ENCODE peak calls at places on chromosome 12, in nine cellular contexts. L is non-pigmented ciliary epithelial cell; A is GM18507; Z is HFFc6; R is stimulated activated CD4-positive, alpha-beta T cell treated with anti-CD3 and anti-CD28 coated beads, TNF-alpha, amount 100 ng/mL, for 4 hours; C is activated T-cell treated with anti-CD3 and anti-CD28 coated beads, Interleukin-2, amount 50 U/mL, for 4 hours; G is psoas muscle; E is left colon; Y is fibroblast of mammary gland. S is an unnamed sample.

GRCh38 chr12:12214635-12215131 is 52.2 kb downstream of the LRP6 start:
- DNase-seq in Y (peak), R (no peak), E (no peak), Z (peak), C (no peak), G (no peak), L (peak), A (no peak), S (no peak)

GRCh38 chr12:68559246-68559645 is 51.5 kb upstream of the RAP1B start:
- DNase-seq in G (no peak), L (no peak), R (no peak), C (no peak), Y (peak), A (no peak), E (no peak), Z (no peak), S (no peak)

GRCh38 chr12:56282030-56282429 is 15.3 kb downstream of the COQ10A start:
- DNase-seq in R (no peak), Y (no peak), L (no peak), E (no peak), G (no peak), C (no peak), Z (no peak), A (no peak), S (no peak)

GRCh38 chr12:18345021-18345735 is 83.9 kb downstream of the PIK3C2G start:
- DNase-seq in A (no peak), E (no peak), Y (peak), C (no peak), R (no peak), G (no peak), L (no peak), Z (no peak), S (no peak)

GRCh38 chr12:27359578-27360340 is 27.1 kb downstream of the BMAL2 start:
- DNase-seq in L (no peak), Y (no peak), A (no peak), E (peak), G (no peak), Z (peak), C (no peak), R (no peak), S (no peak)

GRCh38 chr12:106192659-106193403 is 54.1 kb upstream of the NUAK1 start:
- DNase-seq in E (no peak), L (no peak), Z (no peak), A (no peak), G (no peak), C (no peak), Y (peak), R (no peak), S (no peak)

GRCh38 chr12:86379337-86379736 is 123.1 kb upstream of the MGAT4C start:
- DNase-seq in G (no peak), E (no peak), R (no peak), Y (no peak), Z (no peak), A (no peak), L (no peak), C (no peak), S (no peak)

GRCh38 chr12:107223816-107224215 is 130.5 kb upstream of the CRY1 start:
- DNase-seq in L (no peak), E (no peak), Y (peak), A (no peak), Z (no peak), C (no peak), G (no peak), R (no peak), S (no peak)

GRCh38 chr12:76085159-76085868 is 829 bp upstream of the NAP1L1 start:
- DNase-seq in Z (peak), G (no peak), R (peak), C (peak), Y (peak), L (no peak), A (no peak), E (no peak), S (no peak)

GRCh38 chr12:127389923-127390322 is 877.0 kb upstream of the TMEM132C start:
- DNase-seq in C (no peak), R (no peak), Z (peak), L (peak), E (no peak), G (no peak), A (no peak), Y (peak), S (no peak)

GRCh38 chr12:69880566-69880965 is 55.5 kb downstream of the MYRFL start:
- DNase-seq in Y (peak), Z (peak), A (no peak), R (no peak), L (no peak), G (no peak), E (no peak), C (no peak), S (no peak)

GRCh38 chr12:42585175-42585845 is 4.2 kb downstream of the PRICKLE1 start:
- DNase-seq in A (no peak), C (no peak), E (no peak), G (no peak), L (no peak), Z (no peak), R (no peak), Y (no peak), S (no peak)

GRCh38 chr12:34297126-34297789 is 275.0 kb downstream of the ALG10 start:
- DNase-seq in G (peak), L (no peak), R (no peak), C (no peak), A (no peak), Y (no peak), Z (no peak), E (no peak), S (no peak)

GRCh38 chr12:10505620-10506019 is at the start of gene EIF2S3B:
- DNase-seq in C (no peak), E (no peak), A (no peak), L (no peak), R (no peak), G (no peak), Y (no peak), Z (no peak), S (no peak)

GRCh38 chr12:40078201-40078730 is 27.6 kb downstream of the SLC2A13 start:
- DNase-seq in L (no peak), Z (no peak), Y (peak), G (no peak), C (no peak), E (no peak), A (no peak), R (no peak), S (no peak)

GRCh38 chr12:100229876-100230275 is 29.3 kb downstream of the ACTR6 start:
- DNase-seq in E (no peak), Z (no peak), A (no peak), Y (no peak), R (no peak), L (no peak), C (no peak), G (no peak), S (no peak)

GRCh38 chr12:29032431-29032830 is 116.6 kb upstream of the FAR2 start:
- DNase-seq in G (no peak), L (no peak), A (no peak), Y (peak), Z (no peak), R (no peak), C (no peak), E (no peak), S (no peak)

GRCh38 chr12:121438207-121438606 is 38.3 kb downstream of the RNF34 start:
- DNase-seq in E (no peak), R (no peak), A (no peak), Y (no peak), Z (no peak), L (no peak), G (no peak), C (no peak), S (no peak)

GRCh38 chr12:87383705-87384104 is 645.5 kb downstream of the C12orf50 start:
- DNase-seq in A (no peak), G (no peak), Y (no peak), Z (no peak), R (no peak), E (no peak), C (no peak), L (no peak), S (no peak)

GRCh38 chr12:111443586-111443985 is 37.9 kb downstream of the SH2B3 start:
- DNase-seq in G (no peak), A (no peak), C (no peak), Z (peak), E (no peak), L (no peak), Y (peak), R (no peak), S (peak)

GRCh38 chr12:53652366-53652765 is 23.5 kb downstream of the ATP5MC2 start:
- DNase-seq in Y (no peak), E (no peak), Z (no peak), G (no peak), R (no peak), C (no peak), L (no peak), A (no peak), S (no peak)

GRCh38 chr12:48197549-48197966 is 5.5 kb downstream of the OR10AD1 start:
- DNase-seq in Z (peak), C (no peak), L (no peak), A (no peak), Y (peak), E (peak), G (no peak), R (no peak), S (no peak)

GRCh38 chr12:96228566-96229248 is 34.5 kb downstream of the ELK3 start:
- DNase-seq in G (no peak), Y (no peak), Z (no peak), E (no peak), R (no peak), L (no peak), C (no peak), A (no peak), S (no peak)

GRCh38 chr12:60172266-60172665 is 576.4 kb downstream of the SLC16A7 start:
- DNase-seq in R (no peak), L (no peak), Y (peak), Z (peak), C (no peak), E (no peak), G (no peak), A (no peak), S (no peak)

GRCh38 chr12:53122961-53123468 is 19.7 kb downstream of the SOAT2 start:
- DNase-seq in G (no peak), A (no peak), E (no peak), L (no peak), Y (peak), R (no peak), Z (no peak), C (no peak), S (no peak)

GRCh38 chr12:123907726-123908476 is 64.7 kb downstream of the CCDC92 start:
- DNase-seq in Y (peak), E (no peak), Z (peak), G (no peak), L (no peak), A (no peak), R (no peak), C (no peak), S (peak)

GRCh38 chr12:46944104-46944503 is 118.3 kb upstream of the SLC38A4 start:
- DNase-seq in L (no peak), C (no peak), G (no peak), E (no peak), Y (peak), R (no peak), Z (peak), A (no peak), S (no peak)

GRCh38 chr12:56236985-56237384 is 7.1 kb downstream of the SLC39A5 start:
- DNase-seq in G (no peak), R (no peak), A (no peak), C (no peak), Y (no peak), L (no peak), Z (no peak), E (no peak), S (no peak)

GRCh38 chr12:15193927-15194326 is 27.3 kb downstream of the RERG start:
- DNase-seq in E (no peak), L (no peak), C (no peak), A (no peak), R (no peak), Y (peak), Z (no peak), G (no peak), S (no peak)

GRCh38 chr12:122946690-122947271 is 19.5 kb downstream of the ABCB9 start:
- DNase-seq in E (peak), L (peak), R (peak), Y (peak), Z (peak), A (peak), G (peak), C (peak), S (peak)

GRCh38 chr12:62647586-62647985 is 181.0 kb downstream of the MON2 start:
- DNase-seq in R (no peak), C (no peak), A (no peak), Y (peak), L (no peak), G (peak), Z (no peak), E (no peak), S (no peak)

GRCh38 chr12:116321913-116322312 is 44.4 kb upstream of the MED13L start:
- DNase-seq in Z (no peak), R (no peak), Y (no peak), G (no peak), A (no peak), E (no peak), C (no peak), L (no peak), S (no peak)

GRCh38 chr12:48122065-48122834 is 3.1 kb downstream of the PFKM start:
- DNase-seq in C (no peak), E (no peak), Z (no peak), A (no peak), G (no peak), R (no peak), Y (no peak), L (no peak), S (no peak)

GRCh38 chr12:67358686-67359374 is 89.7 kb downstream of the CAND1 start:
- DNase-seq in Y (peak), A (no peak), L (no peak), R (no peak), E (no peak), G (no peak), C (no peak), Z (peak), S (no peak)